ENCODE peak calls at places on chromosomes 7 and 10, in seven cellular contexts. R is foreskin fibroblast, J is GM12865, I is KG1, M is endothelial cell, H is M059J, N is kidney epithelial cell. F is an unnamed sample.

GRCh38 chr7:27235387-27236052 is 7.1 kb upstream of the EVX1 start:
- DNase-seq in R (peak; percentile 61), J (peak; percentile 16), I (no peak), M (peak; percentile 63), H (peak; percentile 56), N (no peak), F (no peak)

GRCh38 chr7:23530355-23530754 is 1.4 kb downstream of the TRA2A start:
- DNase-seq in R (peak; percentile 20), J (peak; percentile 73), I (no peak), M (no peak), H (peak; percentile 74), N (no peak), F (peak; percentile 28)

GRCh38 chr10:103820101-103821062 is 35.0 kb downstream of the SH3PXD2A start:
- DNase-seq in R (peak; percentile 77), J (no peak), I (no peak), M (no peak), H (peak; percentile 18), N (no peak), F (peak; percentile 57)

GRCh38 chr7:18019562-18019961 is 8.1 kb downstream of the PRPS1L1 start:
- DNase-seq in R (peak; percentile 74), J (no peak), I (no peak), M (no peak), H (peak; percentile 74), N (peak; percentile 41), F (peak; percentile 28)

GRCh38 chr7:70376561-70377031 is 755.3 kb upstream of the GALNT17 start:
- DNase-seq in R (no peak), J (no peak), I (no peak), M (no peak), H (no peak), N (no peak), F (no peak)

GRCh38 chr7:157384301-157384700 is 47.5 kb downstream of the DNAJB6 start:
- DNase-seq in R (peak; percentile 52), J (no peak), I (no peak), M (no peak), H (no peak), N (no peak), F (no peak)

GRCh38 chr10:95278061-95278988 is 12.5 kb downstream of the PDLIM1 start:
- DNase-seq in R (peak; percentile 56), J (no peak), I (no peak), M (no peak), H (peak; percentile 27), N (no peak), F (no peak)

GRCh38 chr7:21967500-21968099 is 21.9 kb upstream of the CDCA7L start:
- DNase-seq in R (peak; percentile 17), J (peak; percentile 44), I (peak; percentile 67), M (no peak), H (peak; percentile 13), N (no peak), F (no peak)

GRCh38 chr7:15648461-15648961 is 38.0 kb downstream of the MEOX2 start:
- DNase-seq in R (peak; percentile 17), J (no peak), I (no peak), M (no peak), H (peak; percentile 22), N (peak; percentile 29), F (no peak)

GRCh38 chr7:117834983-117835664 is 38.1 kb downstream of the CTTNBP2 start:
- DNase-seq in R (no peak), J (no peak), I (peak; percentile 61), M (no peak), H (no peak), N (no peak), F (no peak)

GRCh38 chr7:39845011-39845410 is 105.0 kb upstream of the CDK13 start:
- DNase-seq in R (no peak), J (no peak), I (no peak), M (no peak), H (peak; percentile 18), N (no peak), F (no peak)

GRCh38 chr7:101814996-101815825 is 2.2 kb upstream of the CUX1 start:
- DNase-seq in R (peak; percentile 75), J (peak; percentile 53), I (peak; percentile 21), M (peak; percentile 73), H (peak; percentile 34), N (no peak), F (peak; percentile 78)

GRCh38 chr10:77622822-77623410 is 14.7 kb downstream of the KCNMA1 start:
- DNase-seq in R (no peak), J (peak; percentile 43), I (peak; percentile 16), M (no peak), H (peak; percentile 34), N (no peak), F (no peak)

F was measured in AG08396.